ENCODE peak calls at places on chromosomes 11 and 22, in four cellular contexts. R is type B pancreatic cell, K is GM03348, Z is substantia nigra. D is an unnamed sample.

GRCh38 chr22:36165161-36165560 is 4.6 kb upstream of the APOL3 start:
- DNase-seq in R (no peak), K (no peak), Z (no peak), D (no peak)

GRCh38 chr11:118290923-118291322 is 13.6 kb upstream of the CD3E start:
- DNase-seq in R (no peak), K (no peak), Z (no peak), D (peak)

GRCh38 chr11:62336949-62337681 is at the start of gene ASRGL1:
- DNase-seq in R (peak), K (peak), Z (peak), D (peak)

GRCh38 chr11:118033443-118033842 is 43.4 kb upstream of the TMPRSS4 start:
- DNase-seq in R (no peak), K (no peak), Z (no peak), D (no peak)

GRCh38 chr11:107951105-107951504 is 22.9 kb downstream of the RAB39A start:
- DNase-seq in R (no peak), K (no peak), Z (no peak), D (no peak)

GRCh38 chr11:16606784-16607674 is 131.4 kb upstream of the C11orf58 start:
- DNase-seq in R (peak), K (no peak), Z (peak), D (peak)

GRCh38 chr11:19311306-19312030 is 70.7 kb upstream of the E2F8 start:
- DNase-seq in R (peak), K (peak), Z (peak), D (peak)

GRCh38 chr11:61176446-61176845 is 15.2 kb upstream of the VPS37C start:
- DNase-seq in R (no peak), K (no peak), Z (no peak), D (no peak)

GRCh38 chr11:42251984-42252383 is 792.5 kb upstream of the LRRC4C start:
- DNase-seq in R (no peak), K (no peak), Z (no peak), D (no peak)

GRCh38 chr11:109140426-109140825 is 281.6 kb upstream of the C11orf87 start:
- DNase-seq in R (no peak), K (no peak), Z (no peak), D (no peak)

GRCh38 chr22:21013742-21014201 is 1.2 kb upstream of the P2RX6 start:
- DNase-seq in R (no peak), K (no peak), Z (no peak), D (no peak)

GRCh38 chr22:37932821-37933578 is 20.4 kb downstream of the C22orf23 start:
- DNase-seq in R (no peak), K (no peak), Z (no peak), D (no peak)

GRCh38 chr11:114168086-114168448 is 108.6 kb downstream of the ZBTB16 start:
- DNase-seq in R (no peak), K (no peak), Z (no peak), D (no peak)

D was measured in midbrain.